ENCODE peak calls at places on chromosomes 2 and 18, in eight cellular contexts. X is tibial artery, Q is upper lobe of right lung, F is cardiac muscle cell, L is heart right ventricle, W is MG63, U is pancreas, C is IMR-90. N is an unnamed sample. For H3K36me3, the result is how much of the 10 kb centered on the place peaks cover.

GRCh38 chr2:119425620-119426395 is 5.8 kb upstream of the TMEM37 start:
- DNase-seq in F (peak), X (no peak), W (no peak), L (no peak), C (no peak), Q (no peak), U (no peak), N (no peak)

GRCh38 chr2:178271629-178272333 is 77.5 kb downstream of the OSBPL6 start:
- DNase-seq in X (peak), U (peak), W (peak), F (peak), L (peak), C (peak), Q (no peak), N (no peak)

GRCh38 chr2:224498991-224499390 is 86.2 kb downstream of the CUL3 start:
- DNase-seq in X (no peak), L (no peak), C (no peak), W (no peak), F (no peak), Q (no peak), U (no peak), N (no peak)

GRCh38 chr2:186460465-186460864 is 25.6 kb upstream of the ZC3H15 start:
- DNase-seq in F (peak), Q (no peak), W (no peak), L (no peak), C (peak), X (no peak), U (no peak), N (no peak)

GRCh38 chr2:240395448-240395847 is 40.0 kb upstream of the GPC1 start:
- DNase-seq in L (no peak), Q (no peak), C (no peak), U (no peak), F (no peak), X (no peak), W (no peak), N (no peak)

GRCh38 chr18:59994357-59994756 is 94.6 kb downstream of the PMAIP1 start:
- DNase-seq in F (peak), X (no peak), Q (no peak), U (no peak), C (peak), W (no peak), L (no peak), N (no peak)

GRCh38 chr2:151289972-151290335 is 486 bp upstream of the NMI start:
- DNase-seq in X (peak), U (peak), F (peak), C (peak), L (peak), W (peak), Q (no peak), N (no peak)

GRCh38 chr2:238523158-238524110 is 96.7 kb downstream of the ASB1 start:
- DNase-seq in F (peak), W (no peak), U (no peak), X (peak), Q (no peak), C (peak), L (no peak), N (no peak)

GRCh38 chr2:129877289-129877741 is 102.2 kb upstream of the RAB6C start:
- DNase-seq in W (peak), Q (peak), L (peak), F (peak), X (peak), C (peak), U (peak), N (peak)

GRCh38 chr2:144143294-144144092 is 376.4 kb downstream of the ZEB2 start:
- DNase-seq in L (no peak), U (no peak), Q (no peak), C (no peak), F (no peak), X (no peak), W (no peak), N (no peak)

GRCh38 chr2:207042155-207042554 is 102.8 kb downstream of the CPO start:
- DNase-seq in F (no peak), Q (no peak), X (no peak), C (peak), U (no peak), L (no peak), W (no peak), N (no peak)

GRCh38 chr2:234363011-234363487 is 133.8 kb downstream of the ARL4C start:
- DNase-seq in C (no peak), Q (no peak), U (peak), L (no peak), X (no peak), F (peak), W (peak), N (no peak)

GRCh38 chr18:10010611-10011015 is 96.8 kb downstream of the VAPA start:
- DNase-seq in U (peak), L (peak), W (peak), F (peak), Q (no peak), X (peak), C (peak), N (peak)

GRCh38 chr2:101440127-101440738 is 34.7 kb downstream of the RFX8 start:
- DNase-seq in Q (no peak), W (no peak), X (no peak), F (peak), C (peak), L (peak), U (peak), N (peak)

GRCh38 chr2:19702267-19702666 is 199.5 kb downstream of the TTC32 start:
- DNase-seq in F (peak), Q (no peak), L (no peak), U (no peak), X (no peak), W (no peak), C (peak), N (peak)

GRCh38 chr2:178296394-178297090 is 102.2 kb downstream of the OSBPL6 start:
- DNase-seq in L (no peak), C (no peak), Q (no peak), F (no peak), W (peak), X (no peak), U (no peak), N (no peak)

GRCh38 chr2:172234716-172235661 is 132.3 kb upstream of the DLX2 start:
- DNase-seq in Q (no peak), X (no peak), W (no peak), F (no peak), C (no peak), U (no peak), L (peak), N (no peak)

GRCh38 chr2:6679481-6679880 is 186.2 kb downstream of the CMPK2 start:
- DNase-seq in U (no peak), F (no peak), Q (no peak), C (no peak), L (no peak), W (no peak), X (no peak), N (no peak)

GRCh38 chr18:55239764-55240163 is 280.5 kb upstream of the CCDC68 start:
- DNase-seq in F (peak), U (no peak), Q (no peak), X (no peak), L (no peak), W (no peak), C (no peak), N (no peak)

GRCh38 chr2:219206442-219207253 is at the start of gene ZFAND2B:
- DNase-seq in Q (peak), C (peak), L (peak), X (peak), F (peak), U (peak), W (peak), N (peak)

GRCh38 chr2:153864022-153864421 is 7.7 kb upstream of the GALNT13 start:
- DNase-seq in L (no peak), W (no peak), Q (no peak), C (no peak), F (no peak), U (no peak), X (no peak), N (no peak)

GRCh38 chr2:212692466-212692865 is 153.9 kb upstream of the ERBB4 start:
- DNase-seq in U (no peak), C (no peak), Q (no peak), L (no peak), F (no peak), W (no peak), X (no peak), N (no peak)

GRCh38 chr2:33292981-33293586 is 183.4 kb upstream of the RASGRP3 start:
- DNase-seq in Q (no peak), F (peak), L (no peak), X (peak), C (no peak), W (no peak), U (no peak), N (no peak)

GRCh38 chr2:168929031-168929430 is 27.9 kb downstream of the G6PC2 start:
- DNase-seq in U (no peak), Q (no peak), C (no peak), F (peak), W (no peak), X (no peak), L (no peak), N (peak)

GRCh38 chr2:92326-92725 is 46.0 kb upstream of the FAM110C start:
- DNase-seq in L (no peak), X (no peak), W (no peak), F (no peak), C (no peak), U (no peak), Q (no peak), N (no peak)
- H3K36me3 ChIP-seq in L (under half), X (under half), W (under half), F (under half), C (under half), U (under half), Q (under half), N (under half)

GRCh38 chr18:71807586-71807985 is 736.6 kb downstream of the CBLN2 start:
- DNase-seq in L (no peak), W (no peak), X (no peak), U (no peak), Q (no peak), C (peak), F (no peak), N (no peak)
- H3K4me3 ChIP-seq in L (no peak), W (no peak), X (no peak), U (no peak), Q (no peak), C (no peak), F (no peak), N (no peak)

DNA sequence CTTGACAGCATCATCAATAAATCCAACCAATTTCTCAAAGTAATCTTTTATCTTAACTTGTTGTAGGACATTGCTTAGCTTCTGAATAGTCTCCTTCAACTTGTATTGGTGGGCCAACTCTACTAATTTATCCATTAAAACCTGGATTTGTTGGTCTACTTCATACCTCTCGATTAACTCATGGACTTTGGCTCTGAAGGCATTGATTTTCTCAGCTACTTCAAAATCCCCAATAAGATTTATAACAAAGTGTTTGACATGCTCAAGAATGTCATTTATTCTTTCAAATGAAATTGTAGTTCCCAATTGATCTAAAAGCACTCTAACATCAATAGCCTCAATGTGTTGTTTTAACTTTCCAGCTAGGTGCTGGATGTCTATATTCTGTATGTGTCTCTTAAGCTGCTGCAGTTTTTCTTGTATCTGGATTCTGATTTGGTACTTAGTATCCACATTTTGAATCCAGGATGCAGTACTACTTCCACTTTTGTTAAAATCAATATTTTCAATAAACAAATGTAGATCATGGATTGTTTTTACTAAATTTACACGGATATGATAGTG is 34.1 kb downstream of the APOB start:
- DNase-seq in F (no peak), X (no peak), L (no peak), C (no peak), U (no peak), Q (no peak), W (no peak), N (no peak)
- H3K36me3 ChIP-seq in F (under half), X (under half), L (under half), C (under half), U (under half), Q (under half), W (under half), N (under half)

GRCh38 chr18:27181726-27182125 is 3.4 kb downstream of the CHST9 start:
- DNase-seq in F (no peak), Q (no peak), U (no peak), C (no peak), X (no peak), L (no peak), W (no peak), N (no peak)

GRCh38 chr18:27184115-27185024 is 738 bp downstream of the CHST9 start:
- DNase-seq in C (no peak), U (peak), W (no peak), L (no peak), Q (no peak), F (no peak), X (no peak), N (no peak)

GRCh38 chr18:27188309-27188708 is 3.2 kb upstream of the CHST9 start:
- DNase-seq in C (no peak), F (no peak), Q (no peak), X (no peak), W (no peak), L (no peak), U (no peak), N (no peak)

GRCh38 chr18:27185897-27186296 is 789 bp upstream of the CHST9 start:
- DNase-seq in Q (no peak), U (no peak), C (no peak), X (no peak), L (no peak), W (no peak), F (no peak), N (no peak)

GRCh38 chr18:27185025-27185763 is at the start of gene CHST9:
- DNase-seq in U (peak), Q (no peak), X (no peak), W (peak), C (no peak), L (peak), F (no peak), N (no peak)
- H3K4me3 ChIP-seq in U (peak), Q (no peak), X (no peak), W (no peak), C (no peak), L (peak), F (peak), N (peak)

DNA sequence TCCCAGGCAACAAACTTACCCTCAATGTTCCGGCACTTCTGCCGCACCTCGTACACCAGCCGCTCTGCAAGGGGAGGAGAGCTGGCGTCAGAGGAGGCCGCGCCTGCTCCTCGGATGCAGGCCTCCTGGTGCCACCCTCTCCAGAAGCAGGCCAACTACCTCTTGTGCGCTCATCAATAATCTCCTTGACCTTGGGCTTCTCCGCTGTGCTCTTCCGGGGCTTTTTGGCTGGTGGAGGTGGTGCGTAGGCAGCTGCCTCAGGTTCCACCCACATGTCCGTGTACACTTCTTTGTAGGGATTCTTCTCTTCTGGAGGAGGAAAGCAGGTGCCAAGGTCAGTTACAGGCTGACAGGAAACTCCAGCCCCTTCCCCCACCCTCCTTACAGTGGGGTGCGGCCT is 77.6 kb upstream of the POMC start:
- DNase-seq in C (no peak), Q (no peak), L (no peak), F (no peak), X (no peak), W (no peak), U (no peak), N (no peak)
- H3K36me3 ChIP-seq in C (half or more), Q (half or more), L (half or more), F (half or more), X (half or more), W (under half), U (half or more), N (under half)

GRCh38 chr2:165793161-165793778 is 777 bp downstream of the GALNT3 start:
- DNase-seq in F (no peak), Q (no peak), L (peak), C (no peak), U (peak), W (peak), X (no peak), N (peak)
- H3K4me3 ChIP-seq in F (peak), Q (peak), L (peak), C (peak), U (peak), W (peak), X (peak), N (peak)

DNA sequence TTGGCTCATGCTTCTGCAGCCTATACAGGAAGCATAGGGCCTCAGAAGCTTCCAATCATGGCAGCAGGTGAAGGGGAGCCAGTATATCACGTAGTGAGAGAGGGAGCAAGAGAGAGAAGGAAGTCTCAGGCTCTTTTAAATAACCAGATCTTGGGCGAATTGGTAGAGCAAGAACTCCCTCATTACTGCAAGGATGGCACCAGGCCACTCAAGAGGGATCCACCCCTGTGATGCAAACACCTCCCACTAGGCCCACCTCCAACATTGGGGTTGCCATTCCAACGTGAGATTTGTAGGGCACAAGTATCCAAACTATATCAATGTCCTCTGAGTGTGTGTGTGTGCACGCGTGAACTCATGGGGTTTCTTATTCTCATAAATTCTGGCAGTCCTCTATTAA is 37.6 kb upstream of the RMP24 start:
- DNase-seq in Q (no peak), C (no peak), U (no peak), X (no peak), L (no peak), F (no peak), W (no peak), N (no peak)
- H3K36me3 ChIP-seq in Q (under half), C (under half), U (under half), X (under half), L (under half), F (under half), W (under half), N (under half)

GRCh38 chr2:73212448-73213176 is 1.4 kb upstream of the SMYD5 start:
- DNase-seq in X (peak), L (peak), Q (peak), F (peak), W (peak), U (peak), C (peak), N (peak)
- H3K4me3 ChIP-seq in X (no peak), L (no peak), Q (no peak), F (no peak), W (no peak), U (no peak), C (no peak), N (no peak)

N was measured in brain microvascular endothelial cell.